ENCODE peak calls at places on chromosome 1, in nine cellular contexts. Z is kidney tubule cell; G is GM04504; O is body of pancreas; B is LoVo; D is NCI-H1105; K is CD8-positive, alpha-beta memory T cell; L is tibial artery; F is ELR. R is an unnamed sample.

GRCh38 chr1:52676249-52676903 is 21.8 kb downstream of the COA7 start:
- DNase-seq in L (peak), O (peak), F (no peak), B (no peak), D (no peak), G (no peak), Z (no peak), K (no peak), R (no peak)

GRCh38 chr1:79588719-79589118 is 582.2 kb upstream of the ADGRL4 start:
- DNase-seq in O (no peak), B (no peak), D (no peak), K (no peak), L (no peak), F (no peak), G (no peak), Z (no peak), R (no peak)

GRCh38 chr1:56821462-56821797 is 2.2 kb upstream of the FYB2 start:
- DNase-seq in B (no peak), Z (peak), K (no peak), D (no peak), L (no peak), G (no peak), O (peak), F (no peak), R (no peak)

GRCh38 chr1:100868364-100868995 is 26.2 kb downstream of the EXTL2 start:
- DNase-seq in F (peak), Z (peak), K (peak), B (peak), D (peak), O (no peak), G (no peak), L (no peak), R (peak)

GRCh38 chr1:205658943-205659581 is 21.2 kb downstream of the SLC45A3 start:
- DNase-seq in B (peak), F (peak), Z (peak), L (peak), K (peak), G (no peak), D (peak), O (peak), R (peak)

GRCh38 chr1:181149326-181150000 is 61.0 kb downstream of the IER5 start:
- DNase-seq in Z (no peak), K (peak), F (no peak), G (no peak), D (no peak), L (no peak), B (no peak), O (no peak), R (no peak)

GRCh38 chr1:156717411-156717810 is 10.9 kb upstream of the METTL25B start:
- DNase-seq in D (no peak), B (no peak), G (no peak), K (no peak), F (peak), L (no peak), Z (no peak), O (no peak), R (no peak)

GRCh38 chr1:84146375-84147032 is 2.4 kb downstream of the PRKACB start:
- DNase-seq in O (no peak), D (no peak), K (no peak), L (no peak), G (no peak), F (peak), Z (peak), B (peak), R (no peak)

GRCh38 chr1:246117066-246117791 is 389.9 kb downstream of the SMYD3 start:
- DNase-seq in O (peak), G (no peak), D (no peak), B (peak), F (peak), K (peak), L (no peak), Z (peak), R (peak)

GRCh38 chr1:44803312-44804095 is 3.3 kb downstream of the PLK3 start:
- DNase-seq in F (no peak), Z (peak), O (no peak), B (no peak), D (no peak), G (no peak), L (peak), K (no peak), R (no peak)

GRCh38 chr1:36343651-36344394 is 20.4 kb upstream of the EVA1B start:
- DNase-seq in B (no peak), K (no peak), L (no peak), F (no peak), Z (no peak), D (no peak), G (no peak), O (no peak), R (no peak)

GRCh38 chr1:199335496-199335895 is 692.0 kb upstream of the NR5A2 start:
- DNase-seq in K (no peak), D (no peak), G (no peak), B (no peak), O (no peak), L (no peak), F (peak), Z (no peak), R (no peak)

GRCh38 chr1:55073187-55073916 is 34.0 kb downstream of the PCSK9 start:
- DNase-seq in Z (peak), B (no peak), F (no peak), L (no peak), G (no peak), K (no peak), O (no peak), D (no peak), R (no peak)

GRCh38 chr1:151145158-151146071 is 1.0 kb downstream of the SEMA6C start:
- DNase-seq in O (no peak), K (peak), D (no peak), G (no peak), B (no peak), L (peak), F (peak), Z (no peak), R (no peak)